ENCODE peak calls at places on chromosome 5, in seven cellular contexts. One of them, this sample, is unnamed.

GRCh38 chr5:1028481-1029269 is 20.1 kb downstream of the NKD2 start:
- DNase-seq in activated CD4-positive, alpha-beta memory T cell treated with anti-CD3 and anti-CD28 coated beads, Interleukin-2, amount 10 ng/mL, durations not matched to agents 7 days and 5 days: no peak
- DNase-seq in ovary: no peak
- DNase-seq in amniotic epithelial cell: no peak
- DNase-seq in CD4-positive, alpha-beta T cell: no peak
- DNase-seq in M059J: no peak
- DNase-seq in myocyte: no peak
- DNase-seq in this sample: no peak

GRCh38 chr5:17316973-17317459 is 99.6 kb downstream of the BASP1 start:
- DNase-seq in activated CD4-positive, alpha-beta memory T cell treated with anti-CD3 and anti-CD28 coated beads, Interleukin-2, amount 10 ng/mL, durations not matched to agents 7 days and 5 days: no peak
- DNase-seq in ovary: no peak
- DNase-seq in amniotic epithelial cell: peak; percentile 34
- DNase-seq in CD4-positive, alpha-beta T cell: no peak
- DNase-seq in M059J: peak; percentile 76
- DNase-seq in myocyte: peak; percentile 32
- DNase-seq in this sample: peak; percentile 33

GRCh38 chr5:367358-368130 is 46.0 kb downstream of the AHRR start:
- DNase-seq in activated CD4-positive, alpha-beta memory T cell treated with anti-CD3 and anti-CD28 coated beads, Interleukin-2, amount 10 ng/mL, durations not matched to agents 7 days and 5 days: peak; percentile 6
- DNase-seq in ovary: no peak
- DNase-seq in amniotic epithelial cell: no peak
- DNase-seq in CD4-positive, alpha-beta T cell: no peak
- DNase-seq in M059J: no peak
- DNase-seq in myocyte: no peak
- DNase-seq in this sample: no peak

GRCh38 chr5:96219580-96220281 is 213.3 kb downstream of the PCSK1 start:
- DNase-seq in activated CD4-positive, alpha-beta memory T cell treated with anti-CD3 and anti-CD28 coated beads, Interleukin-2, amount 10 ng/mL, durations not matched to agents 7 days and 5 days: no peak
- DNase-seq in ovary: no peak
- DNase-seq in amniotic epithelial cell: peak; percentile 73
- DNase-seq in CD4-positive, alpha-beta T cell: no peak
- DNase-seq in M059J: peak; percentile 96
- DNase-seq in myocyte: peak; percentile 51
- DNase-seq in this sample: no peak

GRCh38 chr5:24547127-24547526 is 97.7 kb downstream of the CDH10 start:
- DNase-seq in activated CD4-positive, alpha-beta memory T cell treated with anti-CD3 and anti-CD28 coated beads, Interleukin-2, amount 10 ng/mL, durations not matched to agents 7 days and 5 days: no peak
- DNase-seq in ovary: no peak
- DNase-seq in amniotic epithelial cell: no peak
- DNase-seq in CD4-positive, alpha-beta T cell: no peak
- DNase-seq in M059J: no peak
- DNase-seq in myocyte: no peak
- DNase-seq in this sample: no peak

GRCh38 chr5:176441921-176442323 is 6.3 kb upstream of the FAF2 start:
- DNase-seq in activated CD4-positive, alpha-beta memory T cell treated with anti-CD3 and anti-CD28 coated beads, Interleukin-2, amount 10 ng/mL, durations not matched to agents 7 days and 5 days: no peak
- DNase-seq in ovary: no peak
- DNase-seq in amniotic epithelial cell: no peak
- DNase-seq in CD4-positive, alpha-beta T cell: no peak
- DNase-seq in M059J: peak; percentile 70
- DNase-seq in myocyte: no peak
- DNase-seq in this sample: no peak

GRCh38 chr5:76221311-76221710 is 138.1 kb downstream of the SV2C start:
- DNase-seq in activated CD4-positive, alpha-beta memory T cell treated with anti-CD3 and anti-CD28 coated beads, Interleukin-2, amount 10 ng/mL, durations not matched to agents 7 days and 5 days: no peak
- DNase-seq in ovary: no peak
- DNase-seq in amniotic epithelial cell: no peak
- DNase-seq in CD4-positive, alpha-beta T cell: no peak
- DNase-seq in M059J: no peak
- DNase-seq in myocyte: no peak
- DNase-seq in this sample: no peak

GRCh38 chr5:32326216-32326772 is 13.6 kb upstream of the MTMR12 start:
- DNase-seq in activated CD4-positive, alpha-beta memory T cell treated with anti-CD3 and anti-CD28 coated beads, Interleukin-2, amount 10 ng/mL, durations not matched to agents 7 days and 5 days: no peak
- DNase-seq in ovary: no peak
- DNase-seq in amniotic epithelial cell: peak; percentile 87
- DNase-seq in CD4-positive, alpha-beta T cell: no peak
- DNase-seq in M059J: peak; percentile 82
- DNase-seq in myocyte: peak; percentile 68
- DNase-seq in this sample: no peak

GRCh38 chr5:132272341-132273210 is 15.1 kb downstream of the PDLIM4 start:
- DNase-seq in activated CD4-positive, alpha-beta memory T cell treated with anti-CD3 and anti-CD28 coated beads, Interleukin-2, amount 10 ng/mL, durations not matched to agents 7 days and 5 days: peak; percentile 65
- DNase-seq in ovary: peak; percentile 49
- DNase-seq in amniotic epithelial cell: no peak
- DNase-seq in CD4-positive, alpha-beta T cell: peak; percentile 62
- DNase-seq in M059J: peak; percentile 41
- DNase-seq in myocyte: peak; percentile 64
- DNase-seq in this sample: peak; percentile 38

GRCh38 chr5:38994329-38994927 is 79.8 kb downstream of the RICTOR start:
- DNase-seq in activated CD4-positive, alpha-beta memory T cell treated with anti-CD3 and anti-CD28 coated beads, Interleukin-2, amount 10 ng/mL, durations not matched to agents 7 days and 5 days: peak; percentile 29
- DNase-seq in ovary: no peak
- DNase-seq in amniotic epithelial cell: peak; percentile 51
- DNase-seq in CD4-positive, alpha-beta T cell: peak; percentile 4
- DNase-seq in M059J: peak; percentile 66
- DNase-seq in myocyte: peak; percentile 69
- DNase-seq in this sample: peak; percentile 8

GRCh38 chr5:20615888-20616563 is 628.0 kb upstream of the CDH18 start:
- DNase-seq in activated CD4-positive, alpha-beta memory T cell treated with anti-CD3 and anti-CD28 coated beads, Interleukin-2, amount 10 ng/mL, durations not matched to agents 7 days and 5 days: no peak
- DNase-seq in ovary: no peak
- DNase-seq in amniotic epithelial cell: no peak
- DNase-seq in CD4-positive, alpha-beta T cell: no peak
- DNase-seq in M059J: no peak
- DNase-seq in myocyte: no peak
- DNase-seq in this sample: no peak

GRCh38 chr5:11319851-11320580 is 559.0 kb upstream of the DAP start:
- DNase-seq in activated CD4-positive, alpha-beta memory T cell treated with anti-CD3 and anti-CD28 coated beads, Interleukin-2, amount 10 ng/mL, durations not matched to agents 7 days and 5 days: no peak
- DNase-seq in ovary: no peak
- DNase-seq in amniotic epithelial cell: no peak
- DNase-seq in CD4-positive, alpha-beta T cell: no peak
- DNase-seq in M059J: peak; percentile 87
- DNase-seq in myocyte: peak; percentile 18
- DNase-seq in this sample: no peak

GRCh38 chr5:180172447-180173197 is 36.4 kb downstream of the RASGEF1C start:
- DNase-seq in activated CD4-positive, alpha-beta memory T cell treated with anti-CD3 and anti-CD28 coated beads, Interleukin-2, amount 10 ng/mL, durations not matched to agents 7 days and 5 days: no peak
- DNase-seq in ovary: peak; percentile 63
- DNase-seq in amniotic epithelial cell: no peak
- DNase-seq in CD4-positive, alpha-beta T cell: no peak
- DNase-seq in M059J: no peak
- DNase-seq in myocyte: peak; percentile 37
- DNase-seq in this sample: no peak

GRCh38 chr5:42756630-42757601 is at the start of gene CCDC152:
- DNase-seq in activated CD4-positive, alpha-beta memory T cell treated with anti-CD3 and anti-CD28 coated beads, Interleukin-2, amount 10 ng/mL, durations not matched to agents 7 days and 5 days: peak; percentile 52
- DNase-seq in ovary: peak; percentile 20
- DNase-seq in amniotic epithelial cell: peak; percentile 44
- DNase-seq in CD4-positive, alpha-beta T cell: peak; percentile 40
- DNase-seq in M059J: peak; percentile 75
- DNase-seq in myocyte: peak; percentile 55
- DNase-seq in this sample: peak; percentile 38

GRCh38 chr5:112957970-112958773 is 18.4 kb upstream of the DCP2 start:
- DNase-seq in activated CD4-positive, alpha-beta memory T cell treated with anti-CD3 and anti-CD28 coated beads, Interleukin-2, amount 10 ng/mL, durations not matched to agents 7 days and 5 days: no peak
- DNase-seq in ovary: peak; percentile 65
- DNase-seq in amniotic epithelial cell: peak; percentile 91
- DNase-seq in CD4-positive, alpha-beta T cell: no peak
- DNase-seq in M059J: peak; percentile 98
- DNase-seq in myocyte: peak; percentile 95
- DNase-seq in this sample: no peak

GRCh38 chr5:13625616-13626198 is 318.8 kb downstream of the DNAH5 start:
- DNase-seq in activated CD4-positive, alpha-beta memory T cell treated with anti-CD3 and anti-CD28 coated beads, Interleukin-2, amount 10 ng/mL, durations not matched to agents 7 days and 5 days: no peak
- DNase-seq in ovary: no peak
- DNase-seq in amniotic epithelial cell: peak; percentile 1
- DNase-seq in CD4-positive, alpha-beta T cell: no peak
- DNase-seq in M059J: peak; percentile 82
- DNase-seq in myocyte: peak; percentile 7
- DNase-seq in this sample: no peak